ENCODE peak calls at places on chromosomes 7 and 10, in ten cellular contexts. Z is HFF-Myc; O is Jurkat, Clone E6-1; Q is A549; C is lower lobe of right lung; K is mesendoderm; E is mesenchymal stem cell; N is sigmoid colon; H is stomach; A is left lung. J is an unnamed sample.

GRCh38 chr7:47647213-47647985 is 65.5 kb upstream of the TNS3 start:
- DNase-seq in C (no peak), H (no peak), N (no peak), A (no peak), O (peak), E (peak), Z (no peak), K (no peak), Q (no peak), J (no peak)

GRCh38 chr10:1102836-1103235 is 46.7 kb downstream of the WDR37 start:
- DNase-seq in K (no peak), C (no peak), N (no peak), O (no peak), Z (no peak), E (no peak), A (no peak), Q (no peak), H (no peak), J (no peak)

GRCh38 chr10:79381804-79382221 is 34.5 kb downstream of the PPIF start:
- DNase-seq in N (peak), O (no peak), A (peak), Q (peak), K (peak), E (peak), C (peak), Z (peak), H (peak), J (peak)

GRCh38 chr7:74483402-74484336 is 30.0 kb downstream of the GTF2IRD1 start:
- DNase-seq in C (no peak), Z (no peak), O (no peak), H (no peak), E (peak), Q (peak), N (no peak), A (peak), K (no peak), J (no peak)

GRCh38 chr10:70119623-70120022 is 13.0 kb downstream of the AIFM2 start:
- DNase-seq in H (no peak), O (no peak), Z (no peak), K (no peak), A (no peak), C (no peak), Q (no peak), N (no peak), E (no peak), J (no peak)

GRCh38 chr7:18693401-18693800 is 197.9 kb downstream of the HDAC9 start:
- DNase-seq in Z (peak), K (peak), A (no peak), O (no peak), H (no peak), E (peak), N (peak), C (no peak), Q (peak), J (no peak)

GRCh38 chr10:75000748-75001321 is 110.6 kb upstream of the SAMD8 start:
- DNase-seq in N (no peak), Q (no peak), C (no peak), E (no peak), H (no peak), Z (no peak), K (no peak), O (no peak), A (no peak), J (no peak)

GRCh38 chr7:157555308-157555707 is 218.5 kb downstream of the DNAJB6 start:
- DNase-seq in N (no peak), H (no peak), E (no peak), O (no peak), Q (peak), K (no peak), Z (no peak), C (no peak), A (peak), J (peak)

GRCh38 chr10:13420532-13421307 is 72.6 kb upstream of the SEPHS1 start:
- DNase-seq in C (no peak), K (no peak), A (no peak), Z (no peak), H (no peak), Q (no peak), O (no peak), N (no peak), E (no peak), J (no peak)

GRCh38 chr10:58063854-58064480 is 203.7 kb downstream of the IPMK start:
- DNase-seq in E (no peak), Q (no peak), A (no peak), C (no peak), K (no peak), N (no peak), Z (no peak), H (no peak), O (no peak), J (no peak)

GRCh38 chr10:86176850-86177249 is 189.7 kb downstream of the GRID1 start:
- DNase-seq in E (no peak), K (no peak), Z (no peak), Q (no peak), A (no peak), H (no peak), C (no peak), N (no peak), O (no peak), J (no peak)

GRCh38 chr10:81414038-81414437 is 461.0 kb upstream of the NRG3 start:
- DNase-seq in H (no peak), O (no peak), Q (peak), A (no peak), N (no peak), C (no peak), E (peak), Z (no peak), K (peak), J (no peak)

GRCh38 chr7:79692015-79692414 is 238.5 kb upstream of the MAGI2 start:
- DNase-seq in Q (no peak), N (no peak), C (no peak), E (peak), O (no peak), A (no peak), Z (no peak), K (peak), H (no peak), J (no peak)

GRCh38 chr10:116683061-116683601 is 59.2 kb downstream of the HSPA12A start:
- DNase-seq in Q (no peak), O (no peak), N (no peak), H (no peak), C (no peak), Z (no peak), E (no peak), A (no peak), K (no peak), J (no peak)

GRCh38 chr7:105215821-105216220 is 172.9 kb downstream of the SRPK2 start:
- DNase-seq in O (no peak), C (no peak), E (no peak), H (no peak), Z (no peak), N (no peak), K (no peak), Q (no peak), A (no peak), J (no peak)

GRCh38 chr7:113831509-113831908 is 87.3 kb downstream of the PPP1R3A start:
- DNase-seq in Z (no peak), N (no peak), C (no peak), O (no peak), E (peak), A (no peak), K (peak), H (no peak), Q (peak), J (no peak)

DNA sequence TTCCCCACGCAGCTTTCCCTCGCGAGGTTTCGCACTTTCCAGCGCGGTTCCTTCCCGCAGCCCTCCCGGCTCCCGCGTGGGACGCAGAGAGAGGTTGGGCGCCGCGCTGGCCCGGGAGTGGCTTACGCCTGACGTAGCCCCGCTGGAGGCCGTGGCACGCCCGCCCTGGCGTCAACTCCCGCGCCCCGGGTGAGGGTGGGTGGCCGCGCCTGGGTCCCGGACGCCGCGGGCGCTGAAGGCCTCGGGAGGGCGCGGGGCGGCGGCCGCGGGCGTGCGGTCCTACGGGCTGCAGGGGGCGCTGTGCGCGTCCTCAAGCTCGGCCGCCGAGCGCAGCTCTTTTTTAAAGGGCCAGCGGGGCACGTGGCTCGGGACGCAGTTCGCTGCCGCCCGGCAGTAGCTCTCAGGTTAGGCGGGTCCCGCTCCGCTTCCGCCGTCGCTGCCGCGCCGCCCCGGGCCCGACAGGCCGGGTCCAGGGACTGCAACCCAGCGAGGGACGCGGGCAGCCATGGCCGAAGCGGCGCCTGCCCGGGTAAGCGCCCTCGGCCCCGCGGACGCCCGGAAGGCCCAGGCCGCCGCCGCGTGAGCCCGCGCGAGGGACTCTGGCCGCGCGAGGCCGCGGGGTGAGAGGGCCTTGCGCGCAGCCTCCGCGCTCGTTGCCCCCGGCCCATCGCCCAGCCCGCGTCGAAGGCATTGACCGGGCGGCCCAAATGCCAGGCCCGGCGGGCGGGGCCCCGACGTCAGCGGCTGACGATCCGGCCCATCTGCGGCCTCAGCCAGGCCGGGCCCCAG is at the start of gene ZNF783:
- DNase-seq in A (peak), N (peak), E (peak), K (peak), Z (no peak), Q (peak), C (peak), H (peak), O (peak), J (peak)
- H3K4me3 ChIP-seq in A (peak), N (peak), E (peak), K (peak), Z (peak), Q (peak), C (peak), H (peak), O (peak), J (peak)

GRCh38 chr10:112202561-112203241 is 19.1 kb upstream of the GPAM start:
- DNase-seq in Z (no peak), C (no peak), N (no peak), O (no peak), E (no peak), K (no peak), H (no peak), A (no peak), Q (no peak), J (no peak)
- H3K4me3 ChIP-seq in Z (no peak), C (no peak), N (no peak), O (no peak), E (no peak), K (no peak), H (no peak), A (no peak), Q (no peak), J (no peak)

GRCh38 chr7:106864298-106865081 is 592 bp upstream of the PIK3CG start:
- DNase-seq in E (peak), O (peak), K (no peak), A (no peak), C (no peak), H (no peak), N (no peak), Q (no peak), Z (no peak), J (no peak)
- H3K4me3 ChIP-seq in E (no peak), O (peak), K (no peak), A (peak), C (peak), H (peak), N (peak), Q (no peak), Z (no peak), J (no peak)

DNA sequence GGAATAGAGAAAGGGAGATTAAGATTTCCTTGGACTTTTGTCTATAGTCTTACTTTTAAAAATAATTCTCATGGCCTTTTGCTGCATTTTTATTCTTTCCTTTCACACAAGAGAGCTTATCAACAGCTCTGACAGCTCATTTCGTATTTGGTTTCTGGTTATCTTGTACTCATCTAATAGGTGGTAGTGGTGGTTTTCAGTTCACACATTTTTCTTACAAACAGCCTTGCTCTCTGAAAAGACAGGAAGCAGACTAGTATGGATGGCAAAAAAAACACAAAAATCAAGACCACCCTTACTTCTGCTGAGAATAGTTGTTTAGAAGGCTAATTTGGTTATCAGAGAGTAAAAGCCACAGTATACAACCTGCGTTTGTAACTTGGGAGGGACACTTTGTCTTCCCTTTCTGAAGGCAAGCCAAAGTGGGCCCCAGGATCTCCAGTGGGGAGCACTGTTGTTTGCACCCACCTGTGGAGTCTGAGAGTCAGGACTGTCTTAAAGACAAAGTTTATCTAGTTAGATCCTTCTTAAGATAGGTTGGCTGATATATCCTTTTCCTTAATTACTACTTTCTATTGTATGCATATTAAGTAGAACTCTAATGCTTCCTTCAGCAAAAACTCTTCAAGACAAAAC is 68.0 kb downstream of the PIP4K2A start:
- DNase-seq in E (no peak), Z (no peak), K (peak), Q (no peak), C (no peak), N (no peak), A (no peak), H (no peak), O (peak), J (no peak)
- H3K4me3 ChIP-seq in E (no peak), Z (no peak), K (no peak), Q (no peak), C (no peak), N (no peak), A (no peak), H (no peak), O (no peak), J (no peak)

GRCh38 chr7:55062106-55062499 is 43.3 kb downstream of the EGFR start:
- DNase-seq in K (no peak), O (no peak), H (no peak), A (no peak), Z (no peak), C (no peak), Q (no peak), N (no peak), E (no peak), J (no peak)
- H3K4me3 ChIP-seq in K (no peak), O (no peak), H (no peak), A (no peak), Z (no peak), C (no peak), Q (no peak), N (no peak), E (peak), J (no peak)

GRCh38 chr7:2539031-2540028 is 16.0 kb downstream of the BRAT1 start:
- DNase-seq in K (no peak), Q (no peak), E (no peak), O (no peak), A (no peak), H (no peak), Z (no peak), N (peak), C (no peak), J (no peak)
- H3K4me3 ChIP-seq in K (no peak), Q (no peak), E (no peak), O (no peak), A (no peak), H (no peak), Z (no peak), N (no peak), C (no peak), J (no peak)

DNA sequence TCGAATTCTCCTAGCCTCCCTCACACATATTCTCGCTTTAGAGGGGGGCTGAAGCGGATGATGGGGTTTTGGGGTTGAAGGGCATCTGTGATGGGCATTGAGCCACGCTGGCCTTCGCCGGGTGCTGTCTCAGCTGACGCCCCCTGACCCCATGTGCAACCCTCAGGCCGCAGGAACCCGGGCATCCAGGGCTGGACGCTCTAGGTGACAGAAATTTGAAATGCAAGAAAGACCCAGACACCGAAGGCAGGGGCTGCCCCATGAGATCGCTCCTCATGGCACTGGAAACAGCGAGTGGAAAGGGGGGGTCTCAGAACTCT is 664 bp upstream of the C10orf88 start:
- DNase-seq in K (no peak), O (no peak), Z (no peak), H (no peak), N (no peak), E (no peak), C (peak), A (no peak), Q (no peak), J (no peak)
- H3K4me3 ChIP-seq in K (no peak), O (peak), Z (peak), H (peak), N (peak), E (peak), C (peak), A (no peak), Q (peak), J (peak)

J was measured in RWPE2.